ENCODE peak calls at places on chromosomes 16 and 17, in eight cellular contexts. X is body of pancreas; Y is fibroblast of mammary gland; G is GM12865; B is mammary epithelial cell; F is left ventricle myocardium inferior; K is CD4-positive, alpha-beta T cell; E is neural crest cell. Q is an unnamed sample.

GRCh38 chr17:7179317-7180254 is at the start of gene ASGR1:
- DNase-seq in X (no peak), Y (no peak), G (no peak), B (no peak), F (no peak), K (no peak), E (no peak), Q (no peak)

GRCh38 chr17:38585056-38585804 is 20.5 kb downstream of the SRCIN1 start:
- DNase-seq in X (no peak), Y (no peak), G (no peak), B (no peak), F (no peak), K (no peak), E (no peak), Q (no peak)

GRCh38 chr17:18041776-18042175 is 2.6 kb downstream of the GID4 start:
- DNase-seq in X (no peak), Y (peak), G (no peak), B (peak), F (no peak), K (no peak), E (no peak), Q (no peak)

GRCh38 chr16:23952128-23953041 is 116.6 kb downstream of the PRKCB start:
- DNase-seq in X (no peak), Y (peak), G (no peak), B (no peak), F (no peak), K (no peak), E (no peak), Q (no peak)

GRCh38 chr16:55464375-55464774 is 14.6 kb upstream of the MMP2 start:
- DNase-seq in X (no peak), Y (no peak), G (no peak), B (no peak), F (no peak), K (no peak), E (no peak), Q (no peak)

GRCh38 chr17:48102700-48103378 is 1.6 kb upstream of the CBX1 start:
- DNase-seq in X (no peak), Y (no peak), G (no peak), B (no peak), F (no peak), K (no peak), E (no peak), Q (no peak)

GRCh38 chr16:11621920-11622651 is 35.4 kb upstream of the LITAF start:
- DNase-seq in X (no peak), Y (no peak), G (peak), B (no peak), F (no peak), K (peak), E (no peak), Q (peak)

GRCh38 chr16:87701066-87701425 is 64.7 kb downstream of the KLHDC4 start:
- DNase-seq in X (no peak), Y (no peak), G (no peak), B (no peak), F (no peak), K (no peak), E (no peak), Q (no peak)

GRCh38 chr16:74025-74424 is 1.6 kb upstream of the RHBDF1 start:
- DNase-seq in X (no peak), Y (no peak), G (no peak), B (no peak), F (peak), K (no peak), E (no peak), Q (no peak)

GRCh38 chr16:24685539-24686432 is 43.7 kb upstream of the TNRC6A start:
- DNase-seq in X (peak), Y (peak), G (no peak), B (peak), F (peak), K (no peak), E (peak), Q (peak)

GRCh38 chr17:32142857-32143524 is 689 bp downstream of the RHOT1 start:
- DNase-seq in X (peak), Y (peak), G (peak), B (peak), F (peak), K (no peak), E (peak), Q (peak)

GRCh38 chr16:84318091-84318975 is 23.7 kb downstream of the WFDC1 start:
- DNase-seq in X (no peak), Y (no peak), G (no peak), B (no peak), F (no peak), K (no peak), E (no peak), Q (no peak)

GRCh38 chr17:66711936-66712335 is 123.0 kb upstream of the CACNG5 start:
- DNase-seq in X (peak), Y (no peak), G (peak), B (peak), F (no peak), K (no peak), E (no peak), Q (no peak)

GRCh38 chr17:18993876-18994275 is 10.7 kb downstream of the FAM83G start:
- DNase-seq in X (no peak), Y (no peak), G (no peak), B (no peak), F (no peak), K (no peak), E (no peak), Q (no peak)

GRCh38 chr17:45873728-45874127 is 20.6 kb upstream of the MAPT start:
- DNase-seq in X (no peak), Y (no peak), G (no peak), B (no peak), F (no peak), K (no peak), E (no peak), Q (peak)

GRCh38 chr16:12098429-12099310 is 122.1 kb downstream of the SNX29 start:
- DNase-seq in X (no peak), Y (no peak), G (no peak), B (no peak), F (no peak), K (no peak), E (no peak), Q (no peak)

GRCh38 chr16:16982614-16983013 is 488.1 kb downstream of the XYLT1 start:
- DNase-seq in X (no peak), Y (no peak), G (peak), B (no peak), F (no peak), K (no peak), E (no peak), Q (no peak)

GRCh38 chr16:49516382-49517036 is 142.9 kb downstream of the C16orf78 start:
- DNase-seq in X (no peak), Y (no peak), G (no peak), B (no peak), F (no peak), K (no peak), E (no peak), Q (no peak)

GRCh38 chr16:21997693-21998480 is 3.0 kb downstream of the PDZD9 start:
- DNase-seq in X (no peak), Y (no peak), G (no peak), B (no peak), F (no peak), K (no peak), E (no peak), Q (no peak)

GRCh38 chr17:4988168-4988567 is 693 bp upstream of the CAMTA2 start:
- DNase-seq in X (no peak), Y (no peak), G (peak), B (no peak), F (peak), K (no peak), E (no peak), Q (no peak)

GRCh38 chr17:66540131-66540781 is 237.8 kb downstream of the PRKCA start:
- DNase-seq in X (no peak), Y (peak), G (no peak), B (peak), F (peak), K (no peak), E (peak), Q (peak)

GRCh38 chr17:64736804-64737492 is 74.8 kb upstream of the SMURF2 start:
- DNase-seq in X (no peak), Y (peak), G (peak), B (peak), F (no peak), K (peak), E (peak), Q (no peak)

GRCh38 chr17:42985225-42985624 is 4.9 kb downstream of the RUNDC1 start:
- DNase-seq in X (no peak), Y (no peak), G (peak), B (no peak), F (no peak), K (no peak), E (no peak), Q (no peak)

GRCh38 chr16:4021070-4021779 is 95.0 kb downstream of the ADCY9 start:
- DNase-seq in X (peak), Y (no peak), G (no peak), B (peak), F (no peak), K (no peak), E (no peak), Q (no peak)

GRCh38 chr17:31327534-31328526 is 6.4 kb upstream of the EVI2A start:
- DNase-seq in X (no peak), Y (peak), G (no peak), B (peak), F (no peak), K (no peak), E (no peak), Q (no peak)

GRCh38 chr16:29664133-29664912 is 1.3 kb downstream of the SPN start:
- DNase-seq in X (peak), Y (no peak), G (peak), B (no peak), F (no peak), K (no peak), E (peak), Q (no peak)

GRCh38 chr17:79905832-79906231 is 66.6 kb upstream of the CBX4 start:
- DNase-seq in X (no peak), Y (no peak), G (no peak), B (no peak), F (no peak), K (no peak), E (no peak), Q (no peak)

GRCh38 chr16:85168732-85169256 is 56.5 kb upstream of the CIBAR2 start:
- DNase-seq in X (peak), Y (peak), G (no peak), B (no peak), F (peak), K (no peak), E (peak), Q (peak)

GRCh38 chr17:35079547-35079946 is 16.0 kb upstream of the RFFL start:
- DNase-seq in X (no peak), Y (peak), G (no peak), B (peak), F (no peak), K (no peak), E (no peak), Q (no peak)

GRCh38 chr16:57797526-57798266 is 4.6 kb downstream of the KIFC3 start:
- DNase-seq in X (peak), Y (no peak), G (no peak), B (peak), F (no peak), K (no peak), E (no peak), Q (peak)

GRCh38 chr17:41689497-41690299 is 1.0 kb downstream of the EIF1 start:
- DNase-seq in X (peak), Y (peak), G (peak), B (peak), F (no peak), K (peak), E (peak), Q (peak)

GRCh38 chr16:16966439-16966838 is 504.3 kb downstream of the XYLT1 start:
- DNase-seq in X (no peak), Y (no peak), G (no peak), B (no peak), F (no peak), K (no peak), E (no peak), Q (no peak)

GRCh38 chr17:67833946-67834631 is 8.8 kb downstream of the BPTF start:
- DNase-seq in X (no peak), Y (no peak), G (no peak), B (no peak), F (no peak), K (no peak), E (no peak), Q (no peak)

GRCh38 chr17:28574536-28574935 is 2.2 kb downstream of the ALDOC start:
- DNase-seq in X (no peak), Y (no peak), G (no peak), B (no peak), F (no peak), K (no peak), E (no peak), Q (no peak)

GRCh38 chr17:37708616-37709212 is 36.1 kb downstream of the HNF1B start:
- DNase-seq in X (peak), Y (peak), G (peak), B (peak), F (no peak), K (no peak), E (no peak), Q (no peak)

GRCh38 chr17:7959503-7960253 is 27.7 kb downstream of the CNTROB start:
- DNase-seq in X (no peak), Y (peak), G (no peak), B (peak), F (no peak), K (no peak), E (no peak), Q (no peak)

GRCh38 chr16:27264151-27264550 is 4.4 kb downstream of the NSMCE1 start:
- DNase-seq in X (no peak), Y (peak), G (no peak), B (peak), F (no peak), K (no peak), E (no peak), Q (no peak)

GRCh38 chr17:45757431-45758218 is 26.5 kb upstream of the CRHR1 start:
- DNase-seq in X (no peak), Y (no peak), G (no peak), B (no peak), F (no peak), K (no peak), E (no peak), Q (no peak)

GRCh38 chr16:71459510-71459909 is 2.5 kb downstream of the ZNF23 start:
- DNase-seq in X (no peak), Y (no peak), G (no peak), B (no peak), F (no peak), K (no peak), E (no peak), Q (no peak)

GRCh38 chr16:71456801-71457200 is 5.2 kb downstream of the ZNF23 start:
- DNase-seq in X (no peak), Y (no peak), G (no peak), B (no peak), F (no peak), K (no peak), E (no peak), Q (no peak)

GRCh38 chr16:71467810-71468209 is 5.8 kb upstream of the ZNF23 start:
- DNase-seq in X (no peak), Y (no peak), G (peak), B (peak), F (no peak), K (peak), E (peak), Q (peak)

GRCh38 chr16:71460246-71460645 is 1.8 kb downstream of the ZNF23 start:
- DNase-seq in X (no peak), Y (peak), G (no peak), B (peak), F (no peak), K (no peak), E (no peak), Q (no peak)

GRCh38 chr16:71461686-71462648 is at the start of gene ZNF23:
- DNase-seq in X (peak), Y (peak), G (peak), B (peak), F (peak), K (peak), E (peak), Q (peak)
- TF ChIP-seq CTCF in X (no peak), Y (no peak), G (peak), B (peak), F (peak), K (peak), E (no peak), Q (no peak)

DNA sequence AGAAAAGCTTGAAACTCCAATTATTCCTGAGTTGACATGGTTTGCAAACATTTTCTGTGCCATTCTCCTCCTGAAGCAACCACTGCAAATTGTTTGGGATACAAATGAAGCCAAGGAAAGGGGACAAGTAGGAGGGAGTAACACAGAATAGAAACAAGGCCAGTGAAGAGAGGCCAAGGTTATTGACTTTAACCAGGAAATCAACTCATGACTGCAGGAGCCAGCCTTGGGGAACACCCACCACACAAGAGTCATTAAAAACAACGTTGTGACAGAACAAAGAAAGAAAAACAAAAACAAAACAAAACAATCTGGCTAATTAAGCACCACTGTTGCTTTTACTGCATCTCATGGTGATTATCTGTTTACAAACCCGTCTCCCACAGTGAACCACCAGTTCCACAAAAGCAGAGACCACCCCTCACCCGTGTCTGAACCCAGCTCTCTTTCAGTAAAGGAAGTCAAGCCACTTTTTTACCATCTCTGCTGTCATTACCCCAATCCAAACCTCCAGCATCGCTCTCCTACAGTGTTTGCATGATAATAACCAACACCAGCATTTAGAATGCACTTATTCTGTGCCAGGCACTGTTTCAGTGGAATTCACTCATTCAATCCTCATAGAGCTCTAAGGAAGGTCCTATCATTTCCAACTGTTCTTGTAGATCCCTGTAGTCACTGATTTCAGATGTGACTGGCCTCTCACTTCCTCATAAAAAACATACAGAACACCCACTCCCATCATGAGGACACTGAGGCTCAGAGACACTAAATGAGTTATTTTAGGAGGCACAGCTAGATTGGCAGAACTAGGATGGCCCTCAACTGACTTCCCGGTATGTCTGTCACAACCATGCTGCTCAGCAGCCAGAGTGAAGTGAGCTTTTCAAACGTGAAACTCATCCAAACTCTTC is 2.0 kb downstream of the ZDHHC1 start:
- DNase-seq in X (no peak), Y (no peak), G (no peak), B (no peak), F (no peak), K (no peak), E (no peak), Q (no peak)
- TF ChIP-seq CTCF in X (no peak), Y (no peak), G (no peak), B (no peak), F (no peak), K (no peak), E (no peak), Q (no peak)

GRCh38 chr16:86555763-86556130 is 712 bp upstream of the MTHFSD start:
- DNase-seq in X (no peak), Y (no peak), G (no peak), B (no peak), F (no peak), K (no peak), E (no peak), Q (no peak)

GRCh38 chr16:86554599-86554916 is 477 bp downstream of the MTHFSD start:
- DNase-seq in X (no peak), Y (no peak), G (no peak), B (no peak), F (no peak), K (no peak), E (no peak), Q (no peak)

GRCh38 chr16:86553356-86553755 is 1.7 kb downstream of the MTHFSD start:
- DNase-seq in X (no peak), Y (no peak), G (no peak), B (no peak), F (no peak), K (no peak), E (no peak), Q (no peak)

GRCh38 chr16:86556576-86556975 is 1.5 kb upstream of the MTHFSD start:
- DNase-seq in X (no peak), Y (no peak), G (no peak), B (no peak), F (no peak), K (no peak), E (no peak), Q (no peak)

DNA sequence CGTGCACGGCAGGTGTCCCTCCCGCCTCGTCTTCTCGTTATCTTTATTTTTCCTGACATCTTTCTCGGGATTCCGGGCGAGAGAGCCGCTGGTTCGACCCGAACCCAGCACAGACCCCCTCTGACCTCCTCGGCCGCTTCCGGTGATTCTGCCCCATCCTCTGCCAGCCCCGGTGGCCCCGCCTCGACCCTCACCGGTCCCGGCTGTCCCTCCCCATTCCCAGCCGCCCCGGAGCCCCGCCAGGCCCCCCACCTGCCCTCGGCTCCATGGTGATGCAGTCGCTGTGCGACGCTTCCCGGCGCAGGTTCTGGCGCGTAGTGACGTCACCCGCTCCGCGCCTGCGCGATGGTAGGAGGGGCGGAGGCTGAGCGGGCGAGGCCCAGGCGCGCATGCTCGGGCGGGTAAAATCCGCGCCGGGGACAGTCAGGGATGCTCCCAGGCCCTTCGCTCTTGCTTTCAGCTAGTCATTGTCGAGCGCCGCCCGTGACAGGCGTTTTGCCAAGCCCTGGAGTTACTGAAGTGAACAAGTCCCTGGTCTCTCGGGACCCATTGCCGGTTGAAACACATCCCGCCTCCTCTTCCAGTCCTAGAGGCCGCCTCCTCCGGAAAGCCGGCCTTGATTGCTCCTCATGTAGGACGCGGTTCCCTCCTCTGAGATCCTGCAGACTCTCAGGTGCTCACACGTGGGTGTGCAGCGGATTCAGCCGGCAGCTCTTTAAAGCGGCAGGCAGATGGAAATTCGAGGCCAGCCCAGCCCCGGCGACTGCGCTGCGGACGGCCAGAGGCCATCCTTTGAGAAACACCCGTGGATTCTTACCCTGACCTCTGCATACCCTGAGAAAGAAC is at the start of gene MTHFSD:
- DNase-seq in X (peak), Y (peak), G (peak), B (peak), F (peak), K (peak), E (peak), Q (peak)
- TF ChIP-seq CTCF in X (no peak), Y (no peak), G (no peak), B (no peak), F (no peak), K (no peak), E (no peak), Q (no peak)

GRCh38 chr16:5468488-5468887 is 370.9 kb upstream of the EEF2KMT start:
- DNase-seq in X (no peak), Y (no peak), G (no peak), B (no peak), F (no peak), K (no peak), E (no peak), Q (no peak)

GRCh38 chr16:5465714-5466113 is 368.1 kb upstream of the EEF2KMT start:
- DNase-seq in X (no peak), Y (no peak), G (no peak), B (no peak), F (no peak), K (no peak), E (no peak), Q (no peak)

GRCh38 chr16:5467552-5467951 is 370.0 kb upstream of the EEF2KMT start:
- DNase-seq in X (no peak), Y (no peak), G (no peak), B (no peak), F (no peak), K (no peak), E (no peak), Q (no peak)

GRCh38 chr16:5461574-5461973 is 364.0 kb upstream of the EEF2KMT start:
- DNase-seq in X (no peak), Y (no peak), G (no peak), B (no peak), F (no peak), K (no peak), E (no peak), Q (no peak)

GRCh38 chr16:5466551-5466950 is 369.0 kb upstream of the EEF2KMT start:
- DNase-seq in X (no peak), Y (no peak), G (no peak), B (no peak), F (no peak), K (no peak), E (no peak), Q (no peak)
- TF ChIP-seq CTCF in X (no peak), Y (no peak), G (no peak), B (no peak), F (no peak), K (no peak), E (no peak), Q (no peak)

GRCh38 chr17:44083250-44083849 is 12.8 kb downstream of the G6PC3 start:
- DNase-seq in X (no peak), Y (no peak), G (peak), B (peak), F (no peak), K (no peak), E (no peak), Q (no peak)
- TF ChIP-seq CTCF in X (no peak), Y (peak), G (peak), B (peak), F (peak), K (no peak), E (no peak), Q (no peak)

GRCh38 chr16:2603165-2604015 is 65.6 kb downstream of the PDPK1 start:
- DNase-seq in X (peak), Y (peak), G (peak), B (peak), F (peak), K (peak), E (peak), Q (peak)
- TF ChIP-seq CTCF in X (no peak), Y (no peak), G (no peak), B (no peak), F (no peak), K (no peak), E (no peak), Q (no peak)

Q was measured in nephron progenitor cell.